ENCODE peak calls at places on chromosomes 12 and 14, in eight cellular contexts. One of them, this sample, is unnamed.

GRCh38 chr14:27845241-27845850 is 921.2 kb upstream of the FOXG1 start:
- DNase-seq in fibroblast of mammary gland: no peak
- DNase-seq in right lobe of liver: peak; percentile 18
- DNase-seq in natural killer cell: no peak
- DNase-seq in neural crest cell: no peak
- DNase-seq in fibroblast of pulmonary artery: no peak
- DNase-seq in brain microvascular endothelial cell: no peak
- DNase-seq in RWPE1: no peak
- DNase-seq in this sample: no peak

GRCh38 chr14:92135269-92135668 is 13.5 kb downstream of the CPSF2 start:
- DNase-seq in fibroblast of mammary gland: peak; percentile 63
- DNase-seq in right lobe of liver: no peak
- DNase-seq in natural killer cell: no peak
- DNase-seq in neural crest cell: no peak
- DNase-seq in fibroblast of pulmonary artery: peak; percentile 69
- DNase-seq in brain microvascular endothelial cell: no peak
- DNase-seq in RWPE1: no peak
- DNase-seq in this sample: no peak

GRCh38 chr14:100652739-100653138 is 65.5 kb upstream of the BEGAIN start:
- DNase-seq in fibroblast of mammary gland: no peak
- DNase-seq in right lobe of liver: no peak
- DNase-seq in natural killer cell: no peak
- DNase-seq in neural crest cell: no peak
- DNase-seq in fibroblast of pulmonary artery: no peak
- DNase-seq in brain microvascular endothelial cell: no peak
- DNase-seq in RWPE1: no peak
- DNase-seq in this sample: no peak

GRCh38 chr12:103841690-103842584 is 903 bp upstream of the NT5DC3 start:
- DNase-seq in fibroblast of mammary gland: peak; percentile 69
- DNase-seq in right lobe of liver: peak; percentile 86
- DNase-seq in natural killer cell: peak; percentile 39
- DNase-seq in neural crest cell: no peak
- DNase-seq in fibroblast of pulmonary artery: no peak
- DNase-seq in brain microvascular endothelial cell: peak; percentile 67
- DNase-seq in RWPE1: peak; percentile 93
- DNase-seq in this sample: no peak

GRCh38 chr14:41609704-41610183 is 3.1 kb downstream of the LRFN5 start:
- DNase-seq in fibroblast of mammary gland: peak; percentile 74
- DNase-seq in right lobe of liver: no peak
- DNase-seq in natural killer cell: no peak
- DNase-seq in neural crest cell: peak; percentile 46
- DNase-seq in fibroblast of pulmonary artery: peak; percentile 79
- DNase-seq in brain microvascular endothelial cell: no peak
- DNase-seq in RWPE1: no peak
- DNase-seq in this sample: no peak

GRCh38 chr12:27199638-27200300 is 44.3 kb upstream of the STK38L start:
- DNase-seq in fibroblast of mammary gland: peak; percentile 27
- DNase-seq in right lobe of liver: no peak
- DNase-seq in natural killer cell: no peak
- DNase-seq in neural crest cell: no peak
- DNase-seq in fibroblast of pulmonary artery: no peak
- DNase-seq in brain microvascular endothelial cell: no peak
- DNase-seq in RWPE1: no peak
- DNase-seq in this sample: no peak

GRCh38 chr12:27911397-27911796 is 61.1 kb downstream of the PTHLH start:
- DNase-seq in fibroblast of mammary gland: no peak
- DNase-seq in right lobe of liver: no peak
- DNase-seq in natural killer cell: no peak
- DNase-seq in neural crest cell: no peak
- DNase-seq in fibroblast of pulmonary artery: no peak
- DNase-seq in brain microvascular endothelial cell: no peak
- DNase-seq in RWPE1: no peak
- DNase-seq in this sample: no peak

GRCh38 chr12:59067068-59067467 is 146.8 kb upstream of the LRIG3 start:
- DNase-seq in fibroblast of mammary gland: peak; percentile 46
- DNase-seq in right lobe of liver: no peak
- DNase-seq in natural killer cell: no peak
- DNase-seq in neural crest cell: no peak
- DNase-seq in fibroblast of pulmonary artery: peak; percentile 68
- DNase-seq in brain microvascular endothelial cell: peak; percentile 90
- DNase-seq in RWPE1: peak; percentile 61
- DNase-seq in this sample: peak; percentile 29

GRCh38 chr12:94560416-94561221 is 89.7 kb downstream of the TMCC3 start:
- DNase-seq in fibroblast of mammary gland: peak; percentile 67
- DNase-seq in right lobe of liver: no peak
- DNase-seq in natural killer cell: no peak
- DNase-seq in neural crest cell: no peak
- DNase-seq in fibroblast of pulmonary artery: peak; percentile 18
- DNase-seq in brain microvascular endothelial cell: peak; percentile 67
- DNase-seq in RWPE1: peak; percentile 94
- DNase-seq in this sample: no peak

GRCh38 chr12:118436002-118436724 is 59.8 kb downstream of the SUDS3 start:
- DNase-seq in fibroblast of mammary gland: no peak
- DNase-seq in right lobe of liver: no peak
- DNase-seq in natural killer cell: no peak
- DNase-seq in neural crest cell: peak; percentile 15
- DNase-seq in fibroblast of pulmonary artery: no peak
- DNase-seq in brain microvascular endothelial cell: peak; percentile 2
- DNase-seq in RWPE1: no peak
- DNase-seq in this sample: no peak
- TF ChIP-seq CTCF in fibroblast of mammary gland: no peak
- TF ChIP-seq CTCF in right lobe of liver: no peak
- TF ChIP-seq CTCF in natural killer cell: no peak
- TF ChIP-seq CTCF in neural crest cell: peak; percentile 49
- TF ChIP-seq CTCF in fibroblast of pulmonary artery: no peak
- TF ChIP-seq CTCF in brain microvascular endothelial cell: peak; percentile 32
- TF ChIP-seq CTCF in RWPE1: peak; percentile 10
- TF ChIP-seq CTCF in this sample: no peak

GRCh38 chr12:12821975-12822374 is 8.8 kb downstream of the DDX47 start:
- DNase-seq in fibroblast of mammary gland: no peak
- DNase-seq in right lobe of liver: no peak
- DNase-seq in natural killer cell: no peak
- DNase-seq in neural crest cell: no peak
- DNase-seq in fibroblast of pulmonary artery: no peak
- DNase-seq in brain microvascular endothelial cell: no peak
- DNase-seq in RWPE1: no peak
- DNase-seq in this sample: no peak

GRCh38 chr12:12819221-12819620 is 6.1 kb downstream of the DDX47 start:
- DNase-seq in fibroblast of mammary gland: peak; percentile 25
- DNase-seq in right lobe of liver: no peak
- DNase-seq in natural killer cell: no peak
- DNase-seq in neural crest cell: no peak
- DNase-seq in fibroblast of pulmonary artery: no peak
- DNase-seq in brain microvascular endothelial cell: no peak
- DNase-seq in RWPE1: no peak
- DNase-seq in this sample: no peak

GRCh38 chr12:12817611-12818010 is 4.5 kb downstream of the DDX47 start:
- DNase-seq in fibroblast of mammary gland: no peak
- DNase-seq in right lobe of liver: no peak
- DNase-seq in natural killer cell: no peak
- DNase-seq in neural crest cell: no peak
- DNase-seq in fibroblast of pulmonary artery: no peak
- DNase-seq in brain microvascular endothelial cell: no peak
- DNase-seq in RWPE1: no peak
- DNase-seq in this sample: no peak

GRCh38 chr12:12818693-12819092 is 5.5 kb downstream of the DDX47 start:
- DNase-seq in fibroblast of mammary gland: peak; percentile 26
- DNase-seq in right lobe of liver: no peak
- DNase-seq in natural killer cell: no peak
- DNase-seq in neural crest cell: no peak
- DNase-seq in fibroblast of pulmonary artery: no peak
- DNase-seq in brain microvascular endothelial cell: no peak
- DNase-seq in RWPE1: no peak
- DNase-seq in this sample: no peak

DNA sequence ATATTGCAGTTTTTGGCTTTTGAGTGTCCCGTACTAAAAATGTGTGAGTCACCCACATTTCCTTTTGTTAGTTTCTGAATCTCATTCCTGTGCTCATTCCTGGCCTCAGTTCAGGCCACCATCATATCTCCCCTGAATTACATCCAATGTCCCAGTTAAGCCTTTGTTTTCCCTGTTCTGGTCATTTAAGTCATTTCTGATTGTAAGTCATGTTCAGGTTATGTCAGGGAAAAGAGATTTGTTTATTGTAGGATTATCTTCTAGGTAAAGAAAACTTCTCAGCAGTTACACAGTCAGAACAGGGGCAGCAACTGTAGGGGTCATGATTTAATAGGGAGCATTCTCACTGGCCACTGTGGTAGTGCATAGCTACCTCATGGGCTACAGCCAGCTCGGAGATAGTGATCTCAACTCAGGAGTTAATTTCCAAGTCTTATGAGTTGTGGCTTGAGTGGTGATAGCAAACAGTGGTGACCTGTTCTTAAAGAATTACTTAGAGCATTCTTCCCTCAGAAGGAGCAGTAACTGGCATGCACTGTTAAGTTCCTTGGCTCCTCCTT is 6.7 kb downstream of the DDX47 start:
- DNase-seq in fibroblast of mammary gland: peak; percentile 93
- DNase-seq in right lobe of liver: no peak
- DNase-seq in natural killer cell: no peak
- DNase-seq in neural crest cell: no peak
- DNase-seq in fibroblast of pulmonary artery: peak; percentile 91
- DNase-seq in brain microvascular endothelial cell: peak; percentile 95
- DNase-seq in RWPE1: peak; percentile 37
- DNase-seq in this sample: peak; percentile 81
- TF ChIP-seq CTCF in fibroblast of mammary gland: no peak
- TF ChIP-seq CTCF in right lobe of liver: no peak
- TF ChIP-seq CTCF in natural killer cell: no peak
- TF ChIP-seq CTCF in neural crest cell: no peak
- TF ChIP-seq CTCF in fibroblast of pulmonary artery: no peak
- TF ChIP-seq CTCF in brain microvascular endothelial cell: no peak
- TF ChIP-seq CTCF in RWPE1: no peak
- TF ChIP-seq CTCF in this sample: peak; percentile 30

GRCh38 chr14:61281186-61281676 is at the start of gene TMEM30B:
- DNase-seq in fibroblast of mammary gland: no peak
- DNase-seq in right lobe of liver: peak; percentile 39
- DNase-seq in natural killer cell: no peak
- DNase-seq in neural crest cell: no peak
- DNase-seq in fibroblast of pulmonary artery: no peak
- DNase-seq in brain microvascular endothelial cell: no peak
- DNase-seq in RWPE1: peak; percentile 94
- DNase-seq in this sample: no peak

GRCh38 chr14:61281911-61282310 is 773 bp upstream of the TMEM30B start:
- DNase-seq in fibroblast of mammary gland: peak; percentile 50
- DNase-seq in right lobe of liver: no peak
- DNase-seq in natural killer cell: no peak
- DNase-seq in neural crest cell: no peak
- DNase-seq in fibroblast of pulmonary artery: no peak
- DNase-seq in brain microvascular endothelial cell: no peak
- DNase-seq in RWPE1: no peak
- DNase-seq in this sample: no peak

GRCh38 chr14:61280092-61280525 is 1.0 kb downstream of the TMEM30B start:
- DNase-seq in fibroblast of mammary gland: no peak
- DNase-seq in right lobe of liver: peak; percentile 48
- DNase-seq in natural killer cell: peak; percentile 20
- DNase-seq in neural crest cell: no peak
- DNase-seq in fibroblast of pulmonary artery: no peak
- DNase-seq in brain microvascular endothelial cell: no peak
- DNase-seq in RWPE1: peak; percentile 26
- DNase-seq in this sample: no peak

GRCh38 chr14:61282746-61283145 is 1.6 kb upstream of the TMEM30B start:
- DNase-seq in fibroblast of mammary gland: no peak
- DNase-seq in right lobe of liver: no peak
- DNase-seq in natural killer cell: no peak
- DNase-seq in neural crest cell: no peak
- DNase-seq in fibroblast of pulmonary artery: no peak
- DNase-seq in brain microvascular endothelial cell: no peak
- DNase-seq in RWPE1: no peak
- DNase-seq in this sample: no peak

DNA sequence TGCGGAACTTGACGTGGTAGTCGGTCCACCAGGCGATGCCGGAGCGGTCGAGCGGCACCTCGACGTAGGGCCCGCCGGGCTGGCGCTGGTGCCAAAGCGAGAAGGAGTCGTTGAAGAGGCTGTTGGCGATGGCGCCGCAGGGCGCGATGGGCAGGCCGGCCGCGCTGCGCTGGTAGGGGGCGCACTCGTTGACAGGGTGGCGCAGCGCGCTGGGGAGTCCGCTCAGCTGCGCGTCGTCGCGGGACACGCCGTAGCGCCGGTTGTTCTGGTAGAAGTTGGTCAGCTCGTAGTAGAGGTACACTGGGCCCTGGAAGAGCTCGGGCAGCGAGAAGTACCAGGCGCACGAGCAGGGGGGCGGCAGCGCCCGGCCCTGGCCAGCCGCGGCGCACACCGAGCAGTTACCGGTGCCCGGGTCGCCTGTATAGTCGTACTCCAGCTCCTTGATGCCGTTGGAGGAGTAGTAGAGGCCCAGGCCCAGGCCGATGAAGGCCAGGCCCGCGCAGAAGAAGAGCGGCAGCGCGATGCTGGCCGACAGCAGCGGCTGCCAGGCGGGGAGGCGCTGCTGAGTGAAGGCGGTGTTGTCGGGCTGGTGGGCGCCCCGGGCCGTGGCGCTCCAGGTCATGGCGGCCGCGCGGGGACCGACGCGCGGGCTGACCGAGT is 482 bp downstream of the TMEM30B start:
- DNase-seq in fibroblast of mammary gland: no peak
- DNase-seq in right lobe of liver: peak; percentile 85
- DNase-seq in natural killer cell: peak; percentile 71
- DNase-seq in neural crest cell: peak; percentile 39
- DNase-seq in fibroblast of pulmonary artery: peak; percentile 36
- DNase-seq in brain microvascular endothelial cell: peak; percentile 25
- DNase-seq in RWPE1: peak; percentile 46
- DNase-seq in this sample: no peak
- TF ChIP-seq CTCF in fibroblast of mammary gland: no peak
- TF ChIP-seq CTCF in right lobe of liver: peak; percentile 33
- TF ChIP-seq CTCF in natural killer cell: peak; percentile 69
- TF ChIP-seq CTCF in neural crest cell: peak; percentile 66
- TF ChIP-seq CTCF in fibroblast of pulmonary artery: peak; percentile 4
- TF ChIP-seq CTCF in brain microvascular endothelial cell: peak; percentile 42
- TF ChIP-seq CTCF in RWPE1: peak; percentile 25
- TF ChIP-seq CTCF in this sample: peak; percentile 42

DNA sequence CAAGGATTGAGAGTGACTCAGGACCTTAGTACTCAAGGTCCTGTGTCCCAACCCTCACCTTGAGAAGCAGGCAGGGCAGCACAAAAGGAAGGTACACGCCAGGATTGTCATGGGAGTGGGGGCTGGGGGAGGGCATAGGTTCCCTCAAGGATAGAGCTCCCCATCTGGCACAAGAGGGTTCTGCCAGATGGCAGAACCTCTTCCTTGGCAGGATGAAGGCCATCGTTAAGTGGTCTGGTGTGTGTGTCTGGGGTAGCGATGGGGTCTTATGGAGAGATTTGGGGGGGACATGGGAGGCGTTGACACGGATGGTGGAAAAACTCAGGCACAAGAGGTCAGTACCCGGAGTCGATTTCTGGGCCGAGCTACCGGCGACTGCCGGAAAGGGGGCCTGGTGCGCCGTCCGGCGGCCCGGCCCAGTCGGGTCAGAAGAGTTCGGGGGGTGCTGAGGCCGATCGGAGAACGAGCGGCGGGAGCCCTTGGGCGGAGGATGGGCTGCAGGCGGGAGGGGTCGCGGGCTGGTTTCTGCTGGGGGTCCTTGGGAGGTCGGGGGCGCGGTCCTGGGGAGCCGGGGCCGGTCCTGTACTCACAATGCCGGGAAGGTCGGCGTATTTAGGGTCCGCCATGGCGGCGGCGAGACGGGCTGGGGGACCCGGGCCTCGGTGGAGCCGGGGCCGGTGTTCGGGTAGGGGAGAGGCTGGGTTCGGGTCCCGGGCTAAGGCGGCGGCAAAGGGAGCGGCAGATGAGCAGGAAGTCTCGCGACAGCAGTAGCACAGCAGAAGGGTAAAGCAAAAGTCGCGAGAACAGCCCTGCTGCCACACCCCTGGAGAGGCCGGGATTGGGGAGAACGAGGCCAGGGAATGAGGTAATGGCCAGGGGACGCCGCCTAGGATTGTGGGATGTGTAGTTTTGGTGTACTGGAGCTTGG is at the start of gene DCTN2:
- DNase-seq in fibroblast of mammary gland: peak; percentile 96
- DNase-seq in right lobe of liver: peak; percentile 94
- DNase-seq in natural killer cell: peak; percentile 59
- DNase-seq in neural crest cell: peak; percentile 86
- DNase-seq in fibroblast of pulmonary artery: peak; percentile 98
- DNase-seq in brain microvascular endothelial cell: peak; percentile 97
- DNase-seq in RWPE1: peak; percentile 98
- DNase-seq in this sample: peak; percentile 91
- TF ChIP-seq CTCF in fibroblast of mammary gland: no peak
- TF ChIP-seq CTCF in right lobe of liver: no peak
- TF ChIP-seq CTCF in natural killer cell: no peak
- TF ChIP-seq CTCF in neural crest cell: peak; percentile 18
- TF ChIP-seq CTCF in fibroblast of pulmonary artery: no peak
- TF ChIP-seq CTCF in brain microvascular endothelial cell: peak; percentile 38
- TF ChIP-seq CTCF in RWPE1: peak; percentile 31
- TF ChIP-seq CTCF in this sample: no peak

This sample was measured in AG04450.